ENCODE peak calls at places on chromosomes 6 and 20, in seven cellular contexts. L is GM03348; I is nephron progenitor cell; U is iris pigment epithelial cell; G is NK-92 treated with Interleukin-12 subunit alpha and Interleukin-12 subunit beta, amount 100 ng/mL, for 24 hours; J is anterior cingulate cortex; D is NCI-H1417. M is an unnamed sample.

GRCh38 chr20:6044102-6044501 is 9.8 kb downstream of the LRRN4 start:
- DNase-seq in L (no peak), I (no peak), U (no peak), G (no peak), J (no peak), D (no peak), M (no peak)

GRCh38 chr6:126657556-126658129 is 317.7 kb downstream of the CENPW start:
- DNase-seq in L (peak), I (no peak), U (peak), G (no peak), J (no peak), D (peak), M (peak)

GRCh38 chr6:87029711-87030314 is 65.1 kb downstream of the CGA start:
- DNase-seq in L (peak), I (no peak), U (peak), G (no peak), J (no peak), D (peak), M (peak)

GRCh38 chr6:43096451-43097097 is 20.5 kb downstream of the PTK7 start:
- DNase-seq in L (peak), I (peak), U (peak), G (no peak), J (no peak), D (no peak), M (peak)

GRCh38 chr6:24666097-24666615 is 543 bp downstream of the TDP2 start:
- DNase-seq in L (peak), I (peak), U (peak), G (no peak), J (no peak), D (peak), M (peak)

GRCh38 chr6:40587240-40588069 is at the start of gene LRFN2:
- DNase-seq in L (peak), I (peak), U (peak), G (no peak), J (peak), D (peak), M (peak)

GRCh38 chr6:89359561-89359960 is 7.0 kb upstream of the UBE2J1 start:
- DNase-seq in L (no peak), I (no peak), U (peak), G (no peak), J (no peak), D (no peak), M (no peak)

GRCh38 chr20:61311656-61312387 is 59.8 kb downstream of the CDH4 start:
- DNase-seq in L (no peak), I (no peak), U (no peak), G (no peak), J (no peak), D (peak), M (no peak)

GRCh38 chr6:165676435-165677068 is 13.5 kb upstream of the PDE10A start:
- DNase-seq in L (no peak), I (no peak), U (peak), G (no peak), J (no peak), D (no peak), M (peak)

GRCh38 chr6:130600880-130601341 is 226.3 kb upstream of the SMLR1 start:
- DNase-seq in L (peak), I (no peak), U (peak), G (no peak), J (no peak), D (no peak), M (peak)

M was measured in fibroblast of lung.